ENCODE peak calls at places on chromosomes 16 and 17, in seven cellular contexts. One of them, this sample, is unnamed.

GRCh38 chr16:10791048-10791447 is 27.5 kb downstream of the TVP23A start:
- DNase-seq in SK-N-SH: no peak
- DNase-seq in GM12878: peak
- DNase-seq in H1: no peak
- DNase-seq in K562: no peak
- DNase-seq in HCT116: no peak
- DNase-seq in HepG2: no peak
- DNase-seq in this sample: no peak

GRCh38 chr16:59412275-59412841 is 678.2 kb upstream of the GOT2 start:
- DNase-seq in GM12878: no peak
- DNase-seq in HepG2: no peak
- DNase-seq in HCT116: no peak
- DNase-seq in K562: no peak
- DNase-seq in H1: no peak
- DNase-seq in SK-N-SH: no peak
- DNase-seq in this sample: peak

GRCh38 chr16:68737046-68737729 is at the start of gene CDH1:
- DNase-seq in HepG2: no peak
- DNase-seq in K562: no peak
- DNase-seq in GM12878: no peak
- DNase-seq in HCT116: peak
- DNase-seq in SK-N-SH: peak
- DNase-seq in H1: peak
- DNase-seq in this sample: peak

GRCh38 chr17:74442670-74443515 is 11.0 kb downstream of the GPRC5C start:
- DNase-seq in HCT116: peak
- DNase-seq in HepG2: peak
- DNase-seq in K562: peak
- DNase-seq in SK-N-SH: peak
- DNase-seq in H1: peak
- DNase-seq in GM12878: no peak
- DNase-seq in this sample: peak

GRCh38 chr17:61806081-61806828 is 57.1 kb downstream of the BRIP1 start:
- DNase-seq in GM12878: no peak
- DNase-seq in HCT116: no peak
- DNase-seq in H1: no peak
- DNase-seq in SK-N-SH: no peak
- DNase-seq in HepG2: no peak
- DNase-seq in K562: no peak
- DNase-seq in this sample: no peak

GRCh38 chr16:68455631-68456030 is 7.3 kb upstream of the SMPD3 start:
- DNase-seq in H1: no peak
- DNase-seq in GM12878: no peak
- DNase-seq in K562: no peak
- DNase-seq in SK-N-SH: no peak
- DNase-seq in HCT116: no peak
- DNase-seq in HepG2: no peak
- DNase-seq in this sample: no peak

GRCh38 chr16:23401142-23401541 is 51.8 kb downstream of the COG7 start:
- DNase-seq in SK-N-SH: no peak
- DNase-seq in H1: no peak
- DNase-seq in GM12878: no peak
- DNase-seq in K562: no peak
- DNase-seq in HCT116: no peak
- DNase-seq in HepG2: no peak
- DNase-seq in this sample: no peak

GRCh38 chr16:84992700-84993075 is 18.6 kb downstream of the ZDHHC7 start:
- DNase-seq in HCT116: no peak
- DNase-seq in H1: no peak
- DNase-seq in HepG2: no peak
- DNase-seq in K562: no peak
- DNase-seq in SK-N-SH: no peak
- DNase-seq in GM12878: no peak
- DNase-seq in this sample: no peak

GRCh38 chr16:3076577-3076976 is 11.1 kb downstream of the IL32 start:
- DNase-seq in SK-N-SH: no peak
- DNase-seq in K562: no peak
- DNase-seq in GM12878: no peak
- DNase-seq in H1: no peak
- DNase-seq in HCT116: no peak
- DNase-seq in HepG2: no peak
- DNase-seq in this sample: no peak

GRCh38 chr16:67447508-67448076 is 16.7 kb downstream of the HSD11B2 start:
- DNase-seq in SK-N-SH: peak
- DNase-seq in HCT116: peak
- DNase-seq in H1: peak
- DNase-seq in GM12878: peak
- DNase-seq in HepG2: peak
- DNase-seq in K562: peak
- DNase-seq in this sample: no peak

GRCh38 chr16:56997931-56998330 is 8.6 kb downstream of the NLRC5 start:
- DNase-seq in H1: no peak
- DNase-seq in HCT116: no peak
- DNase-seq in HepG2: no peak
- DNase-seq in GM12878: no peak
- DNase-seq in SK-N-SH: no peak
- DNase-seq in K562: no peak
- DNase-seq in this sample: no peak

GRCh38 chr17:3896108-3897099 is 3.6 kb upstream of the CAMKK1 start:
- DNase-seq in H1: no peak
- DNase-seq in HCT116: no peak
- DNase-seq in HepG2: no peak
- DNase-seq in SK-N-SH: no peak
- DNase-seq in K562: no peak
- DNase-seq in GM12878: no peak
- DNase-seq in this sample: no peak

GRCh38 chr16:74862743-74863244 is 88.2 kb upstream of the FA2H start:
- DNase-seq in H1: no peak
- DNase-seq in K562: peak
- DNase-seq in HepG2: peak
- DNase-seq in SK-N-SH: peak
- DNase-seq in HCT116: peak
- DNase-seq in GM12878: peak
- DNase-seq in this sample: peak

GRCh38 chr17:1089915-1090314 is 89.9 kb downstream of the ABR start:
- DNase-seq in K562: no peak
- DNase-seq in H1: no peak
- DNase-seq in GM12878: no peak
- DNase-seq in HepG2: no peak
- DNase-seq in HCT116: no peak
- DNase-seq in SK-N-SH: no peak
- DNase-seq in this sample: no peak

GRCh38 chr17:59618894-59619312 is 792 bp upstream of the CLTC start:
- DNase-seq in HepG2: peak
- DNase-seq in K562: peak
- DNase-seq in HCT116: no peak
- DNase-seq in GM12878: no peak
- DNase-seq in SK-N-SH: peak
- DNase-seq in H1: no peak
- DNase-seq in this sample: no peak

GRCh38 chr17:38587956-38588771 is 17.6 kb downstream of the SRCIN1 start:
- DNase-seq in HCT116: no peak
- DNase-seq in SK-N-SH: no peak
- DNase-seq in GM12878: no peak
- DNase-seq in HepG2: no peak
- DNase-seq in K562: no peak
- DNase-seq in H1: no peak
- DNase-seq in this sample: no peak

GRCh38 chr17:39608142-39608541 is 422 bp upstream of the NEUROD2 start:
- DNase-seq in K562: no peak
- DNase-seq in HepG2: no peak
- DNase-seq in SK-N-SH: no peak
- DNase-seq in GM12878: no peak
- DNase-seq in HCT116: no peak
- DNase-seq in H1: peak
- DNase-seq in this sample: no peak

GRCh38 chr16:3508736-3509135 is 7.9 kb downstream of the CLUAP1 start:
- DNase-seq in GM12878: no peak
- DNase-seq in HCT116: no peak
- DNase-seq in HepG2: no peak
- DNase-seq in H1: no peak
- DNase-seq in K562: no peak
- DNase-seq in SK-N-SH: no peak
- DNase-seq in this sample: no peak

GRCh38 chr16:569445-570254 is at the start of gene PIGQ:
- DNase-seq in HepG2: peak
- DNase-seq in H1: peak
- DNase-seq in GM12878: no peak
- DNase-seq in SK-N-SH: peak
- DNase-seq in HCT116: no peak
- DNase-seq in K562: peak
- DNase-seq in this sample: peak

GRCh38 chr17:50642071-50642721 is 7.5 kb downstream of the ABCC3 start:
- DNase-seq in H1: no peak
- DNase-seq in SK-N-SH: no peak
- DNase-seq in HCT116: no peak
- DNase-seq in HepG2: no peak
- DNase-seq in K562: no peak
- DNase-seq in GM12878: no peak
- DNase-seq in this sample: no peak

GRCh38 chr17:34116306-34116705 is 138.8 kb upstream of the CCL2 start:
- DNase-seq in HCT116: no peak
- DNase-seq in H1: no peak
- DNase-seq in HepG2: no peak
- DNase-seq in K562: no peak
- DNase-seq in SK-N-SH: no peak
- DNase-seq in GM12878: no peak
- DNase-seq in this sample: no peak

GRCh38 chr16:89185062-89185751 is 13.7 kb downstream of the CDH15 start:
- DNase-seq in HepG2: no peak
- DNase-seq in HCT116: no peak
- DNase-seq in GM12878: no peak
- DNase-seq in H1: peak
- DNase-seq in K562: no peak
- DNase-seq in SK-N-SH: no peak
- DNase-seq in this sample: no peak

GRCh38 chr16:12133738-12134137 is 157.2 kb downstream of the SNX29 start:
- DNase-seq in SK-N-SH: no peak
- DNase-seq in K562: no peak
- DNase-seq in HepG2: no peak
- DNase-seq in HCT116: no peak
- DNase-seq in GM12878: no peak
- DNase-seq in H1: no peak
- DNase-seq in this sample: no peak

GRCh38 chr17:62901544-62901943 is 64.5 kb upstream of the TANC2 start:
- DNase-seq in HepG2: no peak
- DNase-seq in GM12878: no peak
- DNase-seq in H1: no peak
- DNase-seq in K562: no peak
- DNase-seq in SK-N-SH: no peak
- DNase-seq in HCT116: no peak
- DNase-seq in this sample: no peak

DNA sequence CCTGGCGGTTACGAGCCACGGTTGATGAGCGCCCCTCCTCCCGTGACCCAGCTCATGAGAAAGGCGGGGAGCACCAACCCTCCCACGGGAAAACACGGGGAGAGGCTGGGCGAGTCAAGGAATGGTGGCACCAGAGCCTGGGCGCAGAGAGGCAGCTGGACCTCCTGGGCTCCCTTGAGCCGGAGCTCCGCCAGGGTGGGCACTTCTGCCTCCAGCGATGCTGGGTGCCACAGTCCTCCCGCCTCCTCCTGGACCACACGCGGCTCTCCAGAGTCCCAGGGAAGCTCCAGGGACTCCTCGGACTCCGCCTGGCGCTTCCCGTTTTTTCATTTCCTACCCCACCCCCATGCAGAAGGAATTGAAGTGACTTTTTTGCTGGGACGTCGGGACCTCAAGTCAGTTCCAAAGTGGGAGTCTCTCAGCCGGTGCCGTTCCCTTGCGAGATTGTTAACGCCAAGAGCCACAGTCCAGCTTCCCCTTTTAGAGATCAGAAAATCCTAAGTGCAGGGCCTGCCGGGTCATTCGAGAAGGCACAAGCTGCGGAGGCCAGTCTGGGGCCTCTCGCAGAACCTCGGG is 6.6 kb upstream of the CBX8 start:
- DNase-seq in HepG2: no peak
- DNase-seq in HCT116: no peak
- DNase-seq in H1: no peak
- DNase-seq in K562: no peak
- DNase-seq in GM12878: no peak
- DNase-seq in SK-N-SH: no peak
- DNase-seq in this sample: no peak
- TF ChIP-seq JUND in HepG2: no peak
- TF ChIP-seq JUND in HCT116: no peak
- TF ChIP-seq JUND in H1: no peak
- TF ChIP-seq JUND in K562: no peak
- TF ChIP-seq JUND in GM12878: no peak
- TF ChIP-seq JUND in SK-N-SH: no peak
- TF ChIP-seq JUND in this sample: no peak

GRCh38 chr17:45895969-45896793 is 1.8 kb downstream of the MAPT start:
- DNase-seq in HCT116: no peak
- DNase-seq in GM12878: no peak
- DNase-seq in K562: no peak
- DNase-seq in H1: peak
- DNase-seq in SK-N-SH: peak
- DNase-seq in HepG2: no peak
- DNase-seq in this sample: no peak
- TF ChIP-seq JUND in HCT116: no peak
- TF ChIP-seq JUND in GM12878: no peak
- TF ChIP-seq JUND in K562: no peak
- TF ChIP-seq JUND in H1: no peak
- TF ChIP-seq JUND in SK-N-SH: no peak
- TF ChIP-seq JUND in HepG2: no peak
- TF ChIP-seq JUND in this sample: no peak

GRCh38 chr16:15034266-15035162 is 21.4 kb downstream of the NTAN1 start:
- DNase-seq in HCT116: no peak
- DNase-seq in GM12878: no peak
- DNase-seq in H1: no peak
- DNase-seq in SK-N-SH: no peak
- DNase-seq in HepG2: no peak
- DNase-seq in K562: no peak
- DNase-seq in this sample: no peak
- TF ChIP-seq JUND in HCT116: no peak
- TF ChIP-seq JUND in GM12878: no peak
- TF ChIP-seq JUND in H1: no peak
- TF ChIP-seq JUND in SK-N-SH: no peak
- TF ChIP-seq JUND in HepG2: no peak
- TF ChIP-seq JUND in K562: no peak
- TF ChIP-seq JUND in this sample: no peak

GRCh38 chr17:45976755-45977505 is 22.1 kb upstream of the STH start:
- DNase-seq in H1: no peak
- DNase-seq in SK-N-SH: no peak
- DNase-seq in HepG2: no peak
- DNase-seq in HCT116: no peak
- DNase-seq in GM12878: no peak
- DNase-seq in K562: peak
- DNase-seq in this sample: no peak
- TF ChIP-seq JUND in H1: no peak
- TF ChIP-seq JUND in SK-N-SH: no peak
- TF ChIP-seq JUND in HepG2: no peak
- TF ChIP-seq JUND in HCT116: no peak
- TF ChIP-seq JUND in GM12878: no peak
- TF ChIP-seq JUND in K562: peak
- TF ChIP-seq JUND in this sample: no peak

DNA sequence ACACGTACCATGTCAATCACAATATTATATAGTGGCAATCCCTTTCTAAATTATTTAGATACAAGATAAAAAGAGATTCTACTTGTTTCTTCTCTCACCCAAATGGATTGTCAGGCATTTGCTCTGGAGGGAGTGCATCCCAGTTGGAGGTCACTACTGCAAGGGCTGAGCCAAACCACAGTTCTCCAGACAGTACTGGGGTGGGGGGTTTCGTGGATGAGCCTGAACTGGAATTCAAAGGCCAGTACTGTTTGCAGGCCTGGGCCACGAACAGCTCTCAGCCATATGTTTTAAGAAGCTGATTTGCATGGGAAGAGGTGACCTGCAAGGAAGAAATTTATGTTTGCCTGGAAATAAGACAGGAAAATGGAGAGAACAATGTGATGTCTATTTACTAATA is 314.9 kb downstream of the PMP22 start:
- DNase-seq in HepG2: no peak
- DNase-seq in GM12878: no peak
- DNase-seq in HCT116: no peak
- DNase-seq in K562: no peak
- DNase-seq in SK-N-SH: no peak
- DNase-seq in H1: no peak
- DNase-seq in this sample: no peak
- TF ChIP-seq JUND in HepG2: no peak
- TF ChIP-seq JUND in GM12878: no peak
- TF ChIP-seq JUND in HCT116: no peak
- TF ChIP-seq JUND in K562: no peak
- TF ChIP-seq JUND in SK-N-SH: no peak
- TF ChIP-seq JUND in H1: no peak
- TF ChIP-seq JUND in this sample: no peak

This sample was measured in T47D.